ENCODE peak calls at places on chromosomes 16 and 17, in nine cellular contexts. J is left ventricle myocardium inferior, B is uterus, U is tibial nerve, Y is aorta, N is mesendoderm, X is heart left ventricle, M is thoracic aorta, E is heart right ventricle. P is an unnamed sample. For H3K4me1, the result is how much of the 10 kb centered on the place peaks cover.

GRCh38 chr17:67682196-67682595 is 35.5 kb upstream of the NOL11 start:
- DNase-seq in J (no peak), B (no peak), U (no peak), Y (no peak), N (no peak), X (no peak), M (no peak), E (no peak), P (no peak)

GRCh38 chr16:85072947-85073346 is 39.3 kb downstream of the CIBAR2 start:
- DNase-seq in J (peak), B (peak), U (no peak), Y (no peak), N (no peak), X (no peak), M (no peak), E (peak), P (peak)

GRCh38 chr17:1491406-1492248 is 859 bp downstream of the MYO1C start:
- DNase-seq in J (peak), B (peak), U (no peak), Y (peak), N (no peak), X (peak), M (no peak), E (peak), P (peak)

GRCh38 chr17:10033982-10034381 is 128.9 kb upstream of the RCVRN start:
- DNase-seq in J (no peak), B (no peak), U (no peak), Y (no peak), N (no peak), X (no peak), M (no peak), E (no peak), P (no peak)

GRCh38 chr17:82534401-82534812 is 14.9 kb downstream of the FOXK2 start:
- DNase-seq in J (no peak), B (no peak), U (no peak), Y (no peak), N (peak), X (no peak), M (no peak), E (no peak), P (no peak)

GRCh38 chr16:27195068-27195741 is 8.1 kb upstream of the KDM8 start:
- DNase-seq in J (no peak), B (no peak), U (no peak), Y (peak), N (no peak), X (no peak), M (no peak), E (no peak), P (no peak)

GRCh38 chr16:55542459-55543082 is 23.9 kb upstream of the CAPNS2 start:
- DNase-seq in J (no peak), B (no peak), U (no peak), Y (no peak), N (no peak), X (no peak), M (no peak), E (no peak), P (no peak)

GRCh38 chr17:35865412-35866355 is 3.0 kb downstream of the HEATR9 start:
- DNase-seq in J (no peak), B (no peak), U (no peak), Y (no peak), N (no peak), X (no peak), M (no peak), E (no peak), P (no peak)

GRCh38 chr16:57191056-57191536 is 5.0 kb downstream of the RSPRY1 start:
- DNase-seq in J (no peak), B (no peak), U (no peak), Y (no peak), N (no peak), X (no peak), M (no peak), E (no peak), P (no peak)

GRCh38 chr17:35094902-35095301 is 24.8 kb downstream of the RAD51D start:
- DNase-seq in J (no peak), B (no peak), U (no peak), Y (no peak), N (peak), X (no peak), M (no peak), E (no peak), P (no peak)

GRCh38 chr16:56212144-56212543 is 20.9 kb downstream of the GNAO1 start:
- DNase-seq in J (no peak), B (no peak), U (no peak), Y (no peak), N (peak), X (no peak), M (no peak), E (no peak), P (no peak)

DNA sequence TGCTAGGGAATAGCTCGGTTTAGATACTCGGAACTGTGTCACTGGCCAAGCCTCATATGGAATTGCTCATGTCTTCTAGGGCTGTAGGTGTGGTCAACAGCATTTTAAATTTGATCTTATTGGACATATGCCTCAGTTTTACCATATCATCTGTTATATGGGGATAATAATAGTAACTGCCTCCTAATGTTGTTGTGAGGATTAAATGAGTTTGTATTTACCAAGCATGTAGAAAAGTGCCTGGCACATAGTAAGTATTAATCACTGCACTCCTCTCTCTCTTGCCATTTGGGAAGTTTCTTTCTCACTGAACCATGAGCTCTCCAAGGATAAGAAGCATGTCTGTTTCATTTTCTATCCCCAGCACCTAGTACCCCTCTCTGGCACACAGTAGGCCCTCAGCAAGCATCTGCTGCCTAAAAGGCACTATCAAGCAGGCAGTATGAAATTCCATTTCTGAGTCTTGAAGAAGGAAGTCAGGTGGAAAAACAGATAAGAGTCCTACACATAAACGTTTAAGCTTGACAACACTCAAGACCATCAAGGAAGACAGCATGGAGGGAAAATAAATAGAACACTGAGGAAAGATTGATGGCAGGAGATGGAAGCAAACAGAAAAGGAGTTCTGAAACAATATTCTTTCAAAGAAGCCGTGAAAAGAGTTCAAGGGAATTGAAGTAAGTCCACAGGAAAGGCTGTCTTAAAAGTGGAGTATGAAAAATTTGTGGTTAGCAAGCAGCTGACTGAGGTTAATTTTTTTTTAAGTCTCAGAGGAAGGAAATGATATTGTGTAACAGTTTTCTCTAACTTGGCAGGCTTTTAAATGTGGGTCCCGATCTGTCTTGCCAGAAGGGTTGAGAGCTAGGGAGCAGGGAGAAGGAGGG is 2.2 kb upstream of the ATP6V0A1 start:
- DNase-seq in J (no peak), B (no peak), U (no peak), Y (no peak), N (no peak), X (peak), M (no peak), E (no peak), P (no peak)
- H3K4me1 ChIP-seq in J (half or more), B (under half), U (under half), Y (under half), N (under half), X (under half), M (under half), E (under half), P (under half)

GRCh38 chr16:68234188-68235104 is 1.5 kb downstream of the ESRP2 start:
- DNase-seq in J (no peak), B (peak), U (no peak), Y (no peak), N (peak), X (peak), M (no peak), E (no peak), P (peak)
- H3K4me3 ChIP-seq in J (no peak), B (no peak), U (peak), Y (no peak), N (no peak), X (no peak), M (no peak), E (no peak), P (peak)

GRCh38 chr17:4529533-4530152 is 25.5 kb downstream of the MYBBP1A start:
- DNase-seq in J (no peak), B (no peak), U (no peak), Y (no peak), N (no peak), X (no peak), M (no peak), E (no peak), P (no peak)
- H3K4me1 ChIP-seq in J (half or more), B (under half), U (under half), Y (under half), N (under half), X (under half), M (under half), E (under half), P (under half)

GRCh38 chr16:1991135-1991551 is 1.4 kb downstream of the SYNGR3 start:
- DNase-seq in J (no peak), B (no peak), U (no peak), Y (no peak), N (no peak), X (no peak), M (no peak), E (peak), P (no peak)

GRCh38 chr16:1990336-1991134 is 765 bp downstream of the SYNGR3 start:
- DNase-seq in J (no peak), B (no peak), U (no peak), Y (no peak), N (peak), X (no peak), M (no peak), E (peak), P (no peak)

GRCh38 chr16:1989826-1990335 is at the start of gene SYNGR3:
- DNase-seq in J (no peak), B (no peak), U (no peak), Y (no peak), N (peak), X (no peak), M (no peak), E (no peak), P (no peak)

GRCh38 chr16:1987198-1987597 is 2.6 kb upstream of the SYNGR3 start:
- DNase-seq in J (no peak), B (no peak), U (no peak), Y (no peak), N (no peak), X (no peak), M (no peak), E (no peak), P (no peak)

GRCh38 chr16:1989209-1989825 is 453 bp upstream of the SYNGR3 start:
- DNase-seq in J (no peak), B (no peak), U (no peak), Y (no peak), N (peak), X (no peak), M (no peak), E (peak), P (no peak)
- H3K4me3 ChIP-seq in J (no peak), B (no peak), U (no peak), Y (no peak), N (no peak), X (no peak), M (no peak), E (no peak), P (no peak)

DNA sequence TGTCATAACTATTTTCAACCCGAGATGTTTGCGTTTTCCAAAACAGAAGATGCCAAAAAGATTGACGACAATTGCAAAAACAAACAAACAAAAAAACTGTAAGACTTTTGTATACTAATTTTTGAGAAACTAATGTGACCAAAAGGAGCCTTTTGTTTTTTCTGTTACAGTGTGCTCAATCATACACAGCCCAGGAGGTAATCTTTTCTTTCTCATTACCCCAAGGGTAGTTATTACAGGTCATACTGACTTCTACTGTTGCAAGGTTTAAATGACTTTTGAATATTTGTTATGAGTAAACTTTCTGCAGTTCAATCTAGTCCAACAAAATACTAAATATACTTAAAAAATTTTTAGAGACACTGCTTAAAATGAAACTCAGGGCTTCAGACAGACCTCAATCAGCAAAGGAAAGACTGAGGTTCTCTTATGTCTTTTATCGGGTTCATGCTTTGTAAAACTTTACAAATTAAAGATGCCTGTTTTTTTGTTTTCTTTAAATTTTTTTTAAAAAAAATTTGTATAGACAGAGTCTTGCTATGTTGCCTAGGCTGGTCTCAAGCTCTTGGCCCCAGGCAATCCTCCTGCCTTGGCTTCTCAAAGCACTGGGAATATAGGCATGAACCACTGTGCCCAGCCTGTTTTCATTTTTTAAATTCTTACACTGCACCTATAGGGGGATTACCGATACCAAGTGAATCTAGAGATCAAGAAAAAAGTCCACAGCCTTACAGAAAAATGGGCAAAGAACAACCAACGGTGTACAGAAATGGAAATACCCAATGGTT is 47.6 kb downstream of the SPOP start:
- DNase-seq in J (no peak), B (no peak), U (no peak), Y (no peak), N (no peak), X (no peak), M (no peak), E (no peak), P (no peak)
- H3K4me1 ChIP-seq in J (half or more), B (under half), U (half or more), Y (under half), N (under half), X (under half), M (half or more), E (half or more), P (under half)